ENCODE peak calls at places on chromosome 21, in six cellular contexts. R is nephron progenitor cell, I is ovary, F is RWPE2, L is HFFc6, T is testis. E is an unnamed sample.

GRCh38 chr21:29367335-29367734 is 68.6 kb downstream of the BACH1 start:
- DNase-seq in F (no peak), I (no peak), T (no peak), R (no peak), L (no peak), E (no peak)

GRCh38 chr21:29078884-29079765 is 5.7 kb upstream of the CCT8 start:
- DNase-seq in R (no peak), T (no peak), L (no peak), F (no peak), I (no peak), E (peak)

GRCh38 chr21:35711213-35711612 is 349.1 kb downstream of the SETD4 start:
- DNase-seq in R (no peak), F (no peak), T (no peak), L (no peak), I (no peak), E (no peak)

GRCh38 chr21:36203603-36203889 is 46.9 kb downstream of the DOP1B start:
- DNase-seq in T (no peak), I (no peak), R (no peak), F (peak), L (peak), E (no peak)

GRCh38 chr21:33198346-33199135 is 31.2 kb upstream of the IFNAR2 start:
- DNase-seq in R (no peak), I (no peak), L (no peak), T (peak), F (no peak), E (peak)

GRCh38 chr21:41766051-41766882 is 585 bp downstream of the RIPK4 start:
- DNase-seq in F (no peak), R (peak), L (no peak), T (no peak), I (no peak), E (no peak)

GRCh38 chr21:39073717-39074116 is 109.5 kb downstream of the PSMG1 start:
- DNase-seq in I (no peak), T (no peak), R (no peak), L (no peak), F (no peak), E (no peak)

GRCh38 chr21:16942703-16943102 is 570.1 kb upstream of the CXADR start:
- DNase-seq in F (no peak), R (no peak), I (no peak), T (no peak), L (no peak), E (no peak)

GRCh38 chr21:35257413-35257812 is 208.3 kb upstream of the RUNX1 start:
- DNase-seq in R (no peak), F (peak), L (peak), I (peak), T (peak), E (no peak)

GRCh38 chr21:35622612-35623011 is 437.7 kb downstream of the SETD4 start:
- DNase-seq in T (no peak), I (no peak), R (no peak), F (no peak), L (no peak), E (no peak)

GRCh38 chr21:31372176-31372765 is 28.2 kb upstream of the TIAM1 start:
- DNase-seq in L (no peak), F (no peak), R (no peak), T (no peak), I (no peak), E (no peak)

GRCh38 chr21:42654179-42654912 is 925 bp downstream of the PDE9A start:
- DNase-seq in I (no peak), T (no peak), L (no peak), F (no peak), R (peak), E (no peak)

GRCh38 chr21:42406201-42406601 is 2.5 kb downstream of the UBASH3A start:
- DNase-seq in T (no peak), F (no peak), R (no peak), I (no peak), L (no peak), E (no peak)

GRCh38 chr21:35149698-35150097 is 100.6 kb upstream of the RUNX1 start:
- DNase-seq in I (no peak), T (no peak), L (peak), R (no peak), F (no peak), E (no peak)

GRCh38 chr21:44267655-44268142 is 6.0 kb upstream of the DNMT3L start:
- DNase-seq in R (no peak), L (no peak), F (no peak), T (no peak), I (no peak), E (no peak)

GRCh38 chr21:27365394-27365793 is 398.5 kb upstream of the ADAMTS5 start:
- DNase-seq in L (peak), I (no peak), R (no peak), T (no peak), F (no peak), E (no peak)

GRCh38 chr21:14453964-14454641 is 71.2 kb upstream of the HSPA13 start:
- DNase-seq in F (no peak), T (no peak), I (no peak), R (no peak), L (no peak), E (no peak)

GRCh38 chr21:32278068-32278467 is 781 bp downstream of the MIS18A start:
- DNase-seq in I (no peak), F (no peak), L (peak), T (no peak), R (no peak), E (no peak)

GRCh38 chr21:32516729-32517649 is 68.3 kb downstream of the TCP10L start:
- DNase-seq in F (no peak), L (peak), T (no peak), R (no peak), I (no peak), E (no peak)

GRCh38 chr21:29144736-29145353 is 14.4 kb downstream of the MAP3K7CL start:
- DNase-seq in T (no peak), R (no peak), L (peak), I (no peak), F (no peak), E (no peak)

GRCh38 chr21:33241846-33242245 is 12.1 kb downstream of the IFNAR2 start:
- DNase-seq in F (no peak), L (no peak), I (no peak), T (no peak), R (no peak), E (no peak)

GRCh38 chr21:29148535-29148934 is 18.1 kb downstream of the MAP3K7CL start:
- DNase-seq in F (no peak), R (no peak), T (peak), L (peak), I (no peak), E (no peak)

GRCh38 chr21:15221799-15222386 is 157.1 kb upstream of the NRIP1 start:
- DNase-seq in L (peak), F (peak), I (no peak), R (peak), T (peak), E (peak)

GRCh38 chr21:42429021-42429420 is 25.3 kb downstream of the UBASH3A start:
- DNase-seq in R (no peak), L (no peak), I (no peak), F (no peak), T (no peak), E (no peak)

GRCh38 chr21:34883501-34884271 is 165.4 kb downstream of the RUNX1 start:
- DNase-seq in L (no peak), R (no peak), F (no peak), T (no peak), I (no peak), E (no peak)

GRCh38 chr21:38955495-38955894 is 149.8 kb downstream of the ETS2 start:
- DNase-seq in R (no peak), T (no peak), F (no peak), I (no peak), L (peak), E (no peak)

GRCh38 chr21:17987328-17987727 is 168.2 kb upstream of the C21orf91 start:
- DNase-seq in I (no peak), R (no peak), F (no peak), T (no peak), L (no peak), E (no peak)

GRCh38 chr21:16633851-16634521 is 878.9 kb upstream of the CXADR start:
- DNase-seq in R (no peak), L (no peak), I (no peak), F (no peak), T (peak), E (no peak)

GRCh38 chr21:42174173-42174572 is 44.8 kb upstream of the ABCG1 start:
- DNase-seq in I (no peak), F (no peak), L (no peak), R (no peak), T (peak), E (no peak)

GRCh38 chr21:26798856-26799751 is 46.1 kb downstream of the ADAMTS1 start:
- DNase-seq in I (no peak), L (no peak), F (no peak), T (no peak), R (no peak), E (no peak)

GRCh38 chr21:42176864-42177263 is 42.1 kb upstream of the ABCG1 start:
- DNase-seq in I (no peak), T (peak), L (no peak), R (no peak), F (no peak), E (no peak)

GRCh38 chr21:43578677-43579313 is 80.5 kb downstream of the HSF2BP start:
- DNase-seq in F (no peak), I (no peak), L (no peak), R (no peak), T (no peak), E (no peak)

GRCh38 chr21:29155118-29155932 is 24.9 kb downstream of the MAP3K7CL start:
- DNase-seq in R (peak), L (peak), T (peak), I (peak), F (no peak), E (no peak)

GRCh38 chr21:38487906-38488639 is 10.2 kb downstream of the ERG start:
- DNase-seq in F (no peak), T (no peak), L (no peak), I (no peak), R (no peak), E (no peak)

GRCh38 chr21:30340714-30341573 is 3.5 kb upstream of the KRTAP27-1 start:
- DNase-seq in I (no peak), R (peak), T (peak), F (no peak), L (peak), E (no peak)

GRCh38 chr21:35619184-35619583 is 441.1 kb downstream of the SETD4 start:
- DNase-seq in R (no peak), L (peak), T (no peak), I (no peak), F (no peak), E (no peak)

GRCh38 chr21:28904961-28905435 is 87.7 kb downstream of the LTN1 start:
- DNase-seq in R (no peak), I (no peak), L (no peak), T (no peak), F (no peak), E (no peak)

GRCh38 chr21:33492571-33492970 is 1.1 kb upstream of the DNAJC28 start:
- DNase-seq in L (no peak), R (no peak), T (no peak), I (no peak), F (no peak), E (no peak)

GRCh38 chr21:45269861-45270260 is 17.8 kb downstream of the POFUT2 start:
- DNase-seq in F (peak), L (no peak), T (peak), I (peak), R (no peak), E (peak)

GRCh38 chr21:45267390-45267760 is 20.3 kb downstream of the POFUT2 start:
- DNase-seq in R (no peak), I (peak), L (no peak), T (no peak), F (peak), E (no peak)

GRCh38 chr21:45266518-45267389 is 20.9 kb downstream of the POFUT2 start:
- DNase-seq in T (peak), R (no peak), L (no peak), F (peak), I (no peak), E (no peak)

GRCh38 chr21:45265721-45266517 is 21.8 kb downstream of the POFUT2 start:
- DNase-seq in T (peak), F (peak), R (no peak), L (no peak), I (no peak), E (no peak)

DNA sequence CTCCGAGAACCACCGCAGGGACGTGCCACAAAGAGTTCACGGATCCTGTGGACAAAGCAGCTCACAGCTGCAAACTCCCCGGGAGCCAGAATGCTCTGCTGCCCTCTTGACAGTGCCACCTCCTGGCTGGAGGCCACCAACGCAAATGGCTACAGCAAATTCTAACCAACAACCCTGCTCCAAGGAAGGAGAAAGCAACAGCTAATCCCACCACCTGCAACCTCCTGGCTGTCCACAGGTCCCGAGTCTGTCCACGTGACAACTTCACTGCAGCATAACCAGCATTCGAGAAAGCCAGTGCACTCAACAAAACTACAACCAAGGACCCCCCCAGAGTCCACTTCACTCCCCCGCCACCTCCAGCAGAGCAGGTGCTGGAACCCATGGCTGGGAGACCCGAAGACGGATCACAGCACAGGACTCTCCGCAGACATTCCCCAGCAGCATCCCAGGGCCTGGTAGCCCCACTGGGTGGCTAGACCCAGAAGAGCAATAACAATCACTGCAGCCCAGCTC is 17.3 kb downstream of the POFUT2 start:
- DNase-seq in L (no peak), R (no peak), F (peak), I (peak), T (peak), E (peak)
- TF ChIP-seq CTCF in L (peak), R (no peak), F (peak), I (no peak), T (no peak), E (no peak)

DNA sequence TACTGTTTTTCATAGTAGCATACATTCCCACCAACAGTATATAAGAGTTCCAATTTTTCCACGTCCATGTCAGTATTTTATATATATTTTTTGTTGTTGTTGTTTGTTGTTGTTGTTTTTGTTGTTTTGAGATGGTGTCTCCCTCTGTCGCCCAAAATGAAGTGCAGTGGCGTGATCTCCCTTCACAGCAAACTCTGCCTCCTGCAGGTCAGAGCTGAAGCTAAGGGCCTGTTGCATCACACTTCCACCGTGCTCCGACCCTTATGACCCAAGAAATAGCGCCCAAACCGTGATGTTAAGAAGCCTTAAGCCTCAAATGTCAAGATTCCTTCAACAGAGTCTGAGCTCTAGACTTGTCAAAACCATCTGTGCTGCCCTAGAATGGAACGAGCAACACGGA is 2032.3 kb downstream of the MRPL39 start:
- DNase-seq in F (no peak), T (no peak), I (no peak), R (no peak), L (no peak), E (no peak)
- TF ChIP-seq CTCF in F (no peak), T (no peak), I (no peak), R (no peak), L (no peak), E (no peak)

DNA sequence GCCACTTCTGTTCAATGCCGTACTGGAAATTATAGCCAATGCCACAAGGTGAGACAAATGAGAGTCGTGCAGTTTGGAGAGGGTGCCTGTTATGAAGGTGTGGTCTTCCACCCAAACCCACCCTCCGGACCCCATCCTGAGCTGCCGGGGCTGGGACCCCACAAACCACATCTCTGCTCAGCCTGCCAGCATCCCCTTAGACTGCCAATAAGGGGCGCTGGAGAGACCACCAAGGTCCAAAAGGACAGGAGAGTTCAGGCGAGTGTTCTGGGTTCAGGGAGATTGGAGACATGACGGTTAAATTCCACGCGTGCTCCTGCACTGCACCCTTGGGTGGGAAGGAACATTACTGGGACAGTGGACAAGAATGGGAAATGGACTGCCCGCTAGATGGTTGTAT is 48.7 kb upstream of the COL18A1 start:
- DNase-seq in L (no peak), I (no peak), R (no peak), F (no peak), T (no peak), E (no peak)
- TF ChIP-seq CTCF in L (no peak), I (no peak), R (no peak), F (no peak), T (no peak), E (no peak)

GRCh38 chr21:21051109-21052055 is 53.2 kb downstream of the NCAM2 start:
- DNase-seq in L (no peak), F (no peak), T (no peak), R (no peak), I (no peak), E (no peak)

GRCh38 chr21:21045538-21045937 is 47.3 kb downstream of the NCAM2 start:
- DNase-seq in I (no peak), L (no peak), R (no peak), F (no peak), T (no peak), E (no peak)

GRCh38 chr21:21046063-21046462 is 47.9 kb downstream of the NCAM2 start:
- DNase-seq in F (no peak), L (no peak), R (no peak), T (no peak), I (no peak), E (no peak)
- TF ChIP-seq CTCF in F (no peak), L (no peak), R (no peak), T (no peak), I (no peak), E (no peak)